ENCODE peak calls at places on chromosomes 13 and 19, in four cellular contexts. F is Peyer's patch, P is body of pancreas, I is right lobe of liver. H is an unnamed sample. For H3K4me1, the result is how much of the 10 kb centered on the place peaks cover.

GRCh38 chr19:3474614-3475013 is 5.7 kb downstream of the SMIM24 start:
- DNase-seq in I (no peak), P (no peak), F (no peak), H (no peak)

GRCh38 chr13:32261567-32261966 is 53.6 kb downstream of the ZAR1L start:
- DNase-seq in P (peak), F (no peak), I (no peak), H (peak)

GRCh38 chr19:55383789-55384575 is at the start of gene TMEM238:
- DNase-seq in F (peak), I (peak), P (peak), H (peak)

GRCh38 chr19:4713384-4713951 is 10.2 kb downstream of the DPP9 start:
- DNase-seq in P (peak), F (no peak), I (peak), H (no peak)

GRCh38 chr13:98487522-98487921 is 89.4 kb downstream of the STK24 start:
- DNase-seq in F (no peak), P (no peak), I (no peak), H (no peak)

GRCh38 chr19:46951236-46951986 is 68.2 kb upstream of the NPAS1 start:
- DNase-seq in P (no peak), I (no peak), F (no peak), H (no peak)

GRCh38 chr19:3375221-3376088 is 9.1 kb downstream of the NFIC start:
- DNase-seq in F (peak), P (peak), I (peak), H (peak)

GRCh38 chr19:48456864-48457263 is 1.5 kb downstream of the KCNJ14 start:
- DNase-seq in F (no peak), P (no peak), I (no peak), H (no peak)

GRCh38 chr13:102970542-102970941 is 95.7 kb downstream of the SLC10A2 start:
- DNase-seq in P (no peak), I (no peak), F (no peak), H (no peak)

GRCh38 chr13:97140611-97141010 is 81.5 kb upstream of the MBNL2 start:
- DNase-seq in F (no peak), I (no peak), P (no peak), H (peak)

GRCh38 chr19:16131648-16132047 is 11.8 kb upstream of the HSH2D start:
- DNase-seq in I (no peak), F (no peak), P (no peak), H (no peak)

GRCh38 chr13:33875658-33876401 is 57.9 kb downstream of the RFC3 start:
- DNase-seq in F (no peak), I (no peak), P (no peak), H (no peak)

GRCh38 chr13:103883698-103884097 is 817.5 kb upstream of the SLC10A2 start:
- DNase-seq in I (no peak), P (no peak), F (no peak), H (no peak)

GRCh38 chr19:54462072-54462712 is 1.4 kb downstream of the LENG9 start:
- DNase-seq in F (no peak), P (peak), I (peak), H (no peak)

GRCh38 chr13:61406275-61406674 is 9.4 kb downstream of the PCDH20 start:
- DNase-seq in I (no peak), P (no peak), F (no peak), H (no peak)

GRCh38 chr19:33429891-33430673 is 56.6 kb downstream of the CEBPG start:
- DNase-seq in I (peak), F (no peak), P (no peak), H (no peak)

GRCh38 chr13:48580185-48580803 is 47.4 kb upstream of the RCBTB2 start:
- DNase-seq in I (no peak), P (peak), F (peak), H (peak)

GRCh38 chr13:50867641-50867952 is 24.1 kb upstream of the DLEU7 start:
- DNase-seq in F (no peak), P (no peak), I (no peak), H (no peak)

GRCh38 chr19:18338471-18339001 is 1.9 kb upstream of the PGPEP1 start:
- DNase-seq in F (no peak), I (no peak), P (peak), H (no peak)

GRCh38 chr13:23963947-23964346 is 66.6 kb upstream of the C1QTNF9B start:
- DNase-seq in P (no peak), F (no peak), I (no peak), H (no peak)

GRCh38 chr13:46846736-46847135 is 49.8 kb upstream of the ESD start:
- DNase-seq in P (no peak), F (no peak), I (no peak), H (no peak)

GRCh38 chr13:60335531-60335930 is 61.5 kb upstream of the TDRD3 start:
- DNase-seq in I (no peak), P (no peak), F (no peak), H (no peak)

GRCh38 chr13:61086052-61086451 is 329.6 kb downstream of the PCDH20 start:
- DNase-seq in P (no peak), I (no peak), F (no peak), H (no peak)

GRCh38 chr13:113857531-113858195 is 6.2 kb downstream of the GAS6 start:
- DNase-seq in I (no peak), F (no peak), P (no peak), H (peak)

GRCh38 chr13:82681535-82681934 is 1200.7 kb downstream of the SLITRK1 start:
- DNase-seq in I (no peak), P (no peak), F (no peak), H (no peak)

GRCh38 chr19:7267792-7268736 is 26.1 kb downstream of the INSR start:
- DNase-seq in P (no peak), F (no peak), I (no peak), H (no peak)

GRCh38 chr13:101626925-101627555 is 174.6 kb downstream of the ITGBL1 start:
- DNase-seq in I (no peak), F (peak), P (no peak), H (no peak)

GRCh38 chr19:19500975-19501644 is 14.2 kb downstream of the TSSK6 start:
- DNase-seq in P (no peak), I (peak), F (no peak), H (no peak)

GRCh38 chr13:114059428-114059827 is 73.0 kb downstream of the RASA3 start:
- DNase-seq in F (no peak), P (no peak), I (no peak), H (no peak)

GRCh38 chr13:94914829-94915228 is 202.5 kb upstream of the SOX21 start:
- DNase-seq in P (no peak), I (no peak), F (no peak), H (no peak)

GRCh38 chr13:102310691-102311432 is 91.0 kb downstream of the FGF14 start:
- DNase-seq in P (no peak), F (no peak), I (no peak), H (peak)

GRCh38 chr19:35095667-35096368 is 19.8 kb upstream of the FXYD3 start:
- DNase-seq in I (no peak), P (no peak), F (no peak), H (no peak)

GRCh38 chr19:4624733-4625362 is 14.5 kb upstream of the TNFAIP8L1 start:
- DNase-seq in P (no peak), F (no peak), I (no peak), H (no peak)

GRCh38 chr13:110463876-110464510 is 97.5 kb downstream of the RAB20 start:
- DNase-seq in F (peak), I (peak), P (no peak), H (no peak)

GRCh38 chr19:52535831-52536800 is 8.6 kb downstream of the ZNF808 start:
- DNase-seq in P (peak), F (peak), I (peak), H (peak)

GRCh38 chr13:101425623-101426022 is 9.3 kb upstream of the NALCN start:
- DNase-seq in I (no peak), P (no peak), F (no peak), H (no peak)

GRCh38 chr19:1105217-1105872 is 1.6 kb downstream of the GPX4 start:
- DNase-seq in I (no peak), F (no peak), P (no peak), H (no peak)

GRCh38 chr13:95267662-95268369 is 33.4 kb downstream of the ABCC4 start:
- DNase-seq in P (no peak), I (no peak), F (no peak), H (no peak)

GRCh38 chr19:52993342-52994178 is 20.2 kb upstream of the ERVV-1 start:
- DNase-seq in I (peak), P (peak), F (peak), H (peak)

GRCh38 chr19:932647-933552 is 7.1 kb downstream of the ARID3A start:
- DNase-seq in F (peak), I (no peak), P (peak), H (no peak)

DNA sequence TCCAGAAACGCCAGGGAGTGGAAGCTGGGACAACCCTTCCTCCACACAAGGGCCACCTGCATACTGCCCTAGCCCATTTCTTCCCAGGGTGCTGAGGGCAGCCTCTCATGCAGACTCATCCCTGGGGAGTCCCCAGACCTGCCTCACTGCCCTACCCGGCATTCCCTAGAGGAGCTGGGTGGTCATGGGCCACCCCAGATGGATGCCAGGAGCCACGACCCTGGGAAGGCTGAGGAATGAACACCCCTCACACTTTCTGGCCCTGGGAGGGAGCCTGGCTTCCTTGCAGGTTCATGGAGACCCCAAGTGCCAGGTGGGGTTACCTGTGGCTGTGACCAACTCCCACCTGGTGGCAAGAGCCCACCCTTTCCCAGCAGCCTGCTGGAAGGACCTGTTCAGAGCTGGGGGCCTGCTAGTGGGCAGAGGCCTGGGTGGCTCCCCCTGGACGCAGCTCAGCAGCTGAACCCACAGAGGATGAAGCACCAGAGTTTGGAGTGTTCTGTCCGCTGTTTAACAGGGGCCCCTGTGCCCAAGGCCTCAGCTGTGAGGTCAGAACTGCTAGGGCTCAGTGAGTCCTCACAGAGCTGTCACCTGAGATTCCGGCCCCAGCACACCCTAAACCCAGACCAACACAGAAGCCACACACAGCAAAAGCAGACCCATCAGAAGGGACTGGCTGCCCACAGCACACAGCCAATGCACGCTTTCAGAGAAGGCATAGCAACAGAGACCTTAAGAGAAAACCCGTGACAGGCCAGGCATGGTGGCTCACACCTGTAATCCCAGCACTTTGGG is 6.6 kb downstream of the ACP4 start:
- DNase-seq in F (no peak), P (no peak), I (no peak), H (no peak)
- TF ChIP-seq POLR2A in F (no peak), P (no peak), I (no peak), H (no peak)

GRCh38 chr19:8463343-8463742 is 18.6 kb downstream of the HNRNPM start:
- DNase-seq in I (no peak), F (no peak), P (no peak), H (no peak)

GRCh38 chr19:8460516-8461298 is 15.9 kb downstream of the HNRNPM start:
- DNase-seq in I (no peak), P (no peak), F (no peak), H (no peak)

GRCh38 chr19:8461891-8462290 is 17.1 kb downstream of the HNRNPM start:
- DNase-seq in P (no peak), I (no peak), F (no peak), H (no peak)

GRCh38 chr19:8461376-8461775 is 16.6 kb downstream of the HNRNPM start:
- DNase-seq in P (no peak), F (no peak), I (no peak), H (no peak)

DNA sequence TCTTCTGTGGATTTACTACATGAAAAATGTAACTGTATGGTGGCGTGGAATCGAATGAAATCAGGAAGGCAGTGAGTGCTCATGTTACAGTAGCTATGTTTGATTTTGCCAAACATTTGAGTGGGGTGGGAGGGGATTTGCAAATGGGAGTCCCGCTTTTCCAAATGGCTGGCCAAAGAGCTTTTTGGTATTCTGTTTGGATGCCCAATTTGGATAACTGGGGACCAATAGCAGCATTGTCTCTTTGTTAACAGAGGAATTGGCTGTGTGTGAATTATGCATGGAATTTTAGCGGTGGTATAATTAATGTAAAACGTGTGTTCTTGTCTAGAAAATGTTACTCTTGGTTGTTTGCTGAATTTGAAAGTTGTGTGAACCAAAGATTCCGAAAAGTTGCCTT is 17.8 kb downstream of the HNRNPM start:
- DNase-seq in I (no peak), F (no peak), P (no peak), H (no peak)
- H3K4me1 ChIP-seq in I (under half), F (under half), P (half or more), H (under half)

GRCh38 chr13:41991936-41992335 is 31.0 kb upstream of the VWA8 start:
- DNase-seq in I (no peak), P (no peak), F (no peak), H (no peak)
- TF ChIP-seq POLR2A in I (no peak), P (no peak), F (no peak), H (no peak)

GRCh38 chr19:6057651-6058365 is 52.5 kb downstream of the RFX2 start:
- DNase-seq in F (no peak), P (no peak), I (no peak), H (peak)
- H3K4me1 ChIP-seq in F (under half), P (under half), I (under half), H (under half)

DNA sequence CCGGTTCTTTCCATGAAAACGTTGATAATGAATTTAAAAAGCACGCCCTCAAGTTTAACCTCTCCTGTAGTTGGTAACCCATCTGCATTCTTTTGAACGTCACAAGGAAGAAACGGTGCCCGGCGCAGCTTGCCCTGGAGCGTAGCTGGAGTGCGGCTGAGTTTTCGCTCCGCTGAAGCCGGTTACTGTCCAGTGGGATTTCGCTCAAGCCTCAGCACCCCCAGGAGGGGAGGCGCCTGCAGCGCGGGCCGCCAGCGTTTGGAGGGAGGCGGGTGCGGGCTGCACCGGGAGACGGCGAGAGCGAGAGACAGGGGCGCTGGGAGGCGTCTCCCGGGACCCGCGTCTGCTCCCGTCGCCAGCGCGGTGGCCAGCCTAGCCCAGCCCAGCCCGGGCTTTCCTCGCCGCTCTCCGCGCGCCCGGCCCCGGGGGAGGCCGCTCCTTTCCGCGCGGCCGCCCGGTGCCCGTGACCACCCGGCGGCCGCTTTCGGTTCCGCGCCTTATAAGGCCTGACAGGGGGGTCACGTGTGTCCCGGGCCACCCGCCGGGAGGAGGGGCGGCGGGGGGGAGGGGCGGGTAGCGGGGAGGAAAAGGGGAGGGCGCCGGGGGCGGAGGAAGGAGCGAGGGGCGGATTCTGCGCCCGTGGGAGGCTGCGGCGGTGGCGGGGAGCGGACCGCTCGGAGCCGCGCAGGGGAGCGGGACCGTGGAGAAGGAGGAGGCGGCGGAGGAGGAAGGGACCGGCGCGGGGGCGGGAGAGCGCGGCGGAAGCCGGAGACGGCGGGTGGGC is 8.3 kb upstream of the DGKH start:
- DNase-seq in I (peak), P (peak), F (peak), H (peak)
- TF ChIP-seq POLR2A in I (peak), P (peak), F (peak), H (no peak)

GRCh38 chr13:84297246-84297645 is 415.0 kb upstream of the SLITRK1 start:
- DNase-seq in I (no peak), F (no peak), P (no peak), H (no peak)

DNA sequence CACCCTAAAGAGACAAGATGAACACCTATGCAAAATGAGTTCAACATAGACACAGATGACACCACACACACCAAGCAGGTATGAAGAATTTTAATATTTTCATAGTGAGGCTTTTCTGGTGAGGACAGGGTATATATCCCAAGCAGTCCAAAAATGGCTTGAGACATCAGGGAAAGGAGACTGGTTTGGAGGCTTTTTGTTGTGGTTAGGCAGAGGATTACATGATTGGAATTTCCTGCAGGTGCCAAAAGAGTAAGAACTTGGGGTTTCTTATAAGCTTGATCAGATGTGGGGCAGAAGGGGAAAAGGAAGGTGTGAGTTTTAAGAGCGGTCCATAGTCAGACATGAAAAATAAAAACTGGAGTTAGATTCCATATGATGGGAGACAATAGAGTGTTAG is 420.8 kb upstream of the SLITRK1 start:
- DNase-seq in F (no peak), P (no peak), I (no peak), H (no peak)
- H3K4me1 ChIP-seq in F (under half), P (under half), I (under half), H (under half)

GRCh38 chr19:20776083-20777076 is at the start of gene ZNF66:
- DNase-seq in P (peak), I (peak), F (peak), H (peak)
- TF ChIP-seq POLR2A in P (peak), I (peak), F (peak), H (no peak)

H was measured in testis.